ENCODE peak calls at places on chromosomes 4 and X, in eight cellular contexts. D is anterior cingulate cortex, B is coronary artery, W is KBM-7, M is posterior cingulate gyrus, R is LoVo, N is cardiac muscle cell, K is prostate gland. L is an unnamed sample.

GRCh38 chrX:16649858-16650257 is at the start of gene S100G:
- DNase-seq in D (no peak), B (no peak), W (no peak), M (no peak), R (no peak), N (no peak), K (no peak), L (no peak)

GRCh38 chrX:85619962-85620361 is 240.5 kb upstream of the POF1B start:
- DNase-seq in D (no peak), B (no peak), W (no peak), M (no peak), R (no peak), N (no peak), K (no peak), L (peak)

GRCh38 chr4:180923476-180923875 is 1319.7 kb upstream of the TENM3 start:
- DNase-seq in D (no peak), B (no peak), W (no peak), M (no peak), R (no peak), N (no peak), K (no peak), L (no peak)

GRCh38 chr4:8015512-8015911 is 75.9 kb upstream of the AFAP1 start:
- DNase-seq in D (no peak), B (no peak), W (no peak), M (no peak), R (no peak), N (no peak), K (no peak), L (no peak)

GRCh38 chrX:8364369-8365141 is 100.1 kb upstream of the VCX3B start:
- DNase-seq in D (no peak), B (no peak), W (peak), M (no peak), R (peak), N (peak), K (peak), L (peak)

GRCh38 chr4:185165605-185166063 is 22.6 kb downstream of the SLC25A4 start:
- DNase-seq in D (no peak), B (no peak), W (peak), M (no peak), R (no peak), N (no peak), K (no peak), L (no peak)

GRCh38 chr4:188005561-188005960 is 10.0 kb downstream of the ZFP42 start:
- DNase-seq in D (no peak), B (no peak), W (peak), M (no peak), R (no peak), N (no peak), K (no peak), L (no peak)

GRCh38 chrX:10325606-10326005 is 168.8 kb downstream of the CLCN4 start:
- DNase-seq in D (no peak), B (no peak), W (no peak), M (no peak), R (no peak), N (no peak), K (no peak), L (no peak)

GRCh38 chr4:47510506-47511143 is 25.6 kb downstream of the ATP10D start:
- DNase-seq in D (no peak), B (no peak), W (peak), M (no peak), R (no peak), N (no peak), K (no peak), L (no peak)

L was measured in H9.